ENCODE peak calls at places on chromosomes 11 and 22, in seven cellular contexts. R is Kasumi-1; V is activated CD8-positive, alpha-beta memory T cell treated with anti-CD3 and anti-CD28 coated beads for 48 hours; D is GM18507; L is iris pigment epithelial cell; J is tibial artery; Z is lower leg skin. Y is an unnamed sample.

GRCh38 chr11:44628730-44629361 is 63.4 kb downstream of the CD82 start:
- DNase-seq in Z (peak), V (no peak), J (no peak), D (no peak), R (no peak), L (no peak), Y (no peak)

GRCh38 chr11:77967121-77967520 is 27.3 kb downstream of the INTS4 start:
- DNase-seq in R (no peak), D (no peak), L (no peak), J (no peak), V (no peak), Z (no peak), Y (no peak)

GRCh38 chr22:36478966-36479365 is 2.5 kb downstream of the TXN2 start:
- DNase-seq in L (peak), J (no peak), D (no peak), V (no peak), Z (no peak), R (no peak), Y (peak)

GRCh38 chr11:118615282-118615979 is 8.0 kb downstream of the PHLDB1 start:
- DNase-seq in D (no peak), Z (peak), R (no peak), L (peak), V (no peak), J (peak), Y (no peak)

GRCh38 chr11:65112551-65113360 is 1.1 kb downstream of the TM7SF2 start:
- DNase-seq in Z (no peak), D (no peak), V (no peak), R (peak), L (peak), J (no peak), Y (peak)

GRCh38 chr22:46451741-46452140 is 85.7 kb downstream of the CELSR1 start:
- DNase-seq in L (no peak), V (no peak), J (no peak), Z (no peak), D (no peak), R (no peak), Y (no peak)

GRCh38 chr22:24521791-24522245 is 26.7 kb downstream of the UPB1 start:
- DNase-seq in R (peak), L (peak), V (no peak), D (peak), Z (no peak), J (no peak), Y (no peak)

GRCh38 chr11:122317337-122317736 is 201.3 kb upstream of the BLID start:
- DNase-seq in L (peak), D (no peak), Z (no peak), J (no peak), R (no peak), V (no peak), Y (peak)

GRCh38 chr11:66467756-66468155 is 1.1 kb downstream of the PELI3 start:
- DNase-seq in D (no peak), J (peak), Z (no peak), V (no peak), L (no peak), R (peak), Y (no peak)

GRCh38 chr11:106062592-106062949 is 14.6 kb downstream of the KBTBD3 start:
- DNase-seq in Z (no peak), R (no peak), L (no peak), D (no peak), J (no peak), V (no peak), Y (no peak)

GRCh38 chr11:34349882-34350281 is 7.9 kb downstream of the ABTB2 start:
- DNase-seq in L (peak), Z (no peak), J (no peak), D (no peak), V (no peak), R (no peak), Y (no peak)

GRCh38 chr22:37060801-37061610 is 9.5 kb downstream of the KCTD17 start:
- DNase-seq in V (peak), L (no peak), R (no peak), J (no peak), Z (no peak), D (peak), Y (no peak)

GRCh38 chr11:8090756-8091155 is 9.7 kb downstream of the TUB start:
- DNase-seq in Z (no peak), D (no peak), J (peak), L (peak), V (no peak), R (peak), Y (no peak)

GRCh38 chr11:65448418-65449196 is 26.0 kb downstream of the NEAT1 start:
- DNase-seq in L (peak), Z (peak), R (no peak), V (no peak), D (no peak), J (no peak), Y (peak)

GRCh38 chr11:34065505-34066203 is 14.1 kb downstream of the CAPRIN1 start:
- DNase-seq in Z (no peak), R (no peak), V (no peak), L (peak), J (no peak), D (no peak), Y (no peak)

GRCh38 chr11:34105957-34106504 is 602 bp downstream of the NAT10 start:
- DNase-seq in Z (no peak), R (peak), L (peak), V (no peak), J (no peak), D (no peak), Y (no peak)

GRCh38 chr22:35872451-35872850 is 154.8 kb downstream of the APOL5 start:
- DNase-seq in J (no peak), D (no peak), V (no peak), R (no peak), Z (no peak), L (no peak), Y (no peak)

GRCh38 chr11:125662689-125663088 is 18.0 kb downstream of the ACRV1 start:
- DNase-seq in J (no peak), Z (no peak), R (no peak), D (no peak), L (no peak), V (no peak), Y (no peak)

GRCh38 chr11:76419896-76420295 is 24.9 kb upstream of the EMSY start:
- DNase-seq in Z (no peak), R (peak), V (no peak), J (no peak), D (peak), L (peak), Y (no peak)

GRCh38 chr11:102493524-102493923 is 37.0 kb downstream of the MMP7 start:
- DNase-seq in L (no peak), Z (no peak), J (no peak), V (no peak), R (no peak), D (no peak), Y (no peak)

GRCh38 chr11:2399488-2400068 is 972 bp upstream of the TSSC4 start:
- DNase-seq in L (peak), D (no peak), Z (peak), R (no peak), V (no peak), J (no peak), Y (no peak)

GRCh38 chr22:47048123-47049077 is 285.9 kb downstream of the TBC1D22A start:
- DNase-seq in J (no peak), Z (no peak), D (no peak), L (no peak), R (no peak), V (no peak), Y (no peak)

GRCh38 chr11:33928564-33928963 is 36.7 kb upstream of the LMO2 start:
- DNase-seq in D (no peak), L (no peak), Z (no peak), V (no peak), R (no peak), J (no peak), Y (no peak)

Y was measured in adrenal gland.